ENCODE peak calls at places on chromosome 22, in four cellular contexts. X is pancreas, C is PC-3, S is heart left ventricle. Y is an unnamed sample.

GRCh38 chr22:18048041-18048440 is 23.7 kb upstream of the MICAL3 start:
- DNase-seq in C (no peak), S (no peak), X (no peak), Y (no peak)

GRCh38 chr22:20422965-20423635 is 14.5 kb downstream of the SCARF2 start:
- DNase-seq in X (peak), S (peak), C (no peak), Y (no peak)

GRCh38 chr22:22395230-22395629 is 113.3 kb downstream of the ZNF280B start:
- DNase-seq in C (no peak), S (no peak), X (no peak), Y (no peak)

GRCh38 chr22:50577697-50577986 is 585 bp downstream of the CPT1B start:
- DNase-seq in X (peak), C (no peak), S (no peak), Y (no peak)

GRCh38 chr22:42388130-42388797 is 43.9 kb downstream of the NFAM1 start:
- DNase-seq in C (peak), X (peak), S (no peak), Y (no peak)

GRCh38 chr22:27809226-27809625 is 7.7 kb upstream of the MN1 start:
- DNase-seq in S (no peak), C (no peak), X (no peak), Y (no peak)

GRCh38 chr22:17570851-17571631 is 7.7 kb downstream of the SLC25A18 start:
- DNase-seq in C (no peak), X (no peak), S (peak), Y (no peak)

GRCh38 chr22:27997538-27997937 is 78.5 kb upstream of the PITPNB start:
- DNase-seq in X (no peak), C (no peak), S (no peak), Y (no peak)

GRCh38 chr22:28869736-28870135 is 13.6 kb upstream of the ZNRF3 start:
- DNase-seq in X (no peak), S (no peak), C (no peak), Y (no peak)

GRCh38 chr22:30246962-30247376 is 410 bp upstream of the LIF start:
- DNase-seq in C (no peak), X (peak), S (no peak), Y (no peak)

GRCh38 chr22:17802822-17803221 is 28.6 kb upstream of the BID start:
- DNase-seq in C (no peak), S (no peak), X (no peak), Y (no peak)

GRCh38 chr22:50046019-50046415 is 12.1 kb downstream of the TTLL8 start:
- DNase-seq in C (no peak), S (no peak), X (peak), Y (no peak)

GRCh38 chr22:50542416-50542927 is 3.2 kb upstream of the KLHDC7B start:
- DNase-seq in X (no peak), C (no peak), S (no peak), Y (no peak)

GRCh38 chr22:36546092-36546804 is 17.3 kb upstream of the EIF3D start:
- DNase-seq in X (no peak), C (peak), S (peak), Y (no peak)

GRCh38 chr22:40922484-40923303 is 28.5 kb upstream of the RBX1 start:
- DNase-seq in S (no peak), X (no peak), C (peak), Y (no peak)

GRCh38 chr22:31451709-31452571 is 37.7 kb downstream of the EIF4ENIF1 start:
- DNase-seq in X (no peak), S (no peak), C (peak), Y (no peak)

GRCh38 chr22:39308614-39309363 is 10.6 kb downstream of the RPL3 start:
- DNase-seq in S (no peak), X (peak), C (peak), Y (no peak)

GRCh38 chr22:17565986-17566687 is 2.8 kb downstream of the SLC25A18 start:
- DNase-seq in X (no peak), C (no peak), S (no peak), Y (no peak)

GRCh38 chr22:42308887-42309468 is 38.5 kb upstream of the TCF20 start:
- DNase-seq in S (no peak), C (no peak), X (no peak), Y (no peak)

GRCh38 chr22:36745301-36745995 is 30.5 kb downstream of the IFT27 start:
- DNase-seq in X (no peak), S (no peak), C (no peak), Y (no peak)

GRCh38 chr22:31045900-31046587 is 35.1 kb upstream of the SMTN start:
- DNase-seq in S (no peak), X (no peak), C (no peak), Y (no peak)

GRCh38 chr22:48795664-48796063 is 1032.0 kb downstream of the BRD1 start:
- DNase-seq in C (no peak), S (no peak), X (no peak), Y (no peak)

GRCh38 chr22:20545681-20546521 is 38.5 kb downstream of the MED15 start:
- DNase-seq in S (no peak), X (no peak), C (no peak), Y (no peak)

GRCh38 chr22:17785185-17786184 is 11.2 kb upstream of the BID start:
- DNase-seq in S (peak), X (peak), C (peak), Y (peak)

GRCh38 chr22:31652911-31653684 is 8.9 kb downstream of the PISD start:
- DNase-seq in S (no peak), C (peak), X (no peak), Y (no peak)

GRCh38 chr22:29647954-29648737 is 44.7 kb downstream of the NF2 start:
- DNase-seq in S (no peak), C (no peak), X (no peak), Y (no peak)

GRCh38 chr22:29689872-29690213 is 30.0 kb upstream of the CABP7 start:
- DNase-seq in C (peak), S (peak), X (peak), Y (no peak)

GRCh38 chr22:29309332-29310064 is 3.0 kb downstream of the GAS2L1 start:
- DNase-seq in S (peak), X (peak), C (peak), Y (no peak)

GRCh38 chr22:39463931-39464390 is 7.1 kb downstream of the MGAT3 start:
- DNase-seq in S (peak), X (no peak), C (no peak), Y (no peak)

GRCh38 chr22:28978158-28978557 is 83.5 kb downstream of the C22orf31 start:
- DNase-seq in C (peak), S (no peak), X (no peak), Y (no peak)

GRCh38 chr22:40728731-40729189 is 49.5 kb downstream of the MCHR1 start:
- DNase-seq in S (no peak), C (no peak), X (no peak), Y (no peak)

GRCh38 chr22:30314918-30315317 is 11.8 kb downstream of the TBC1D10A start:
- DNase-seq in X (no peak), C (no peak), S (no peak), Y (no peak)

GRCh38 chr22:50613291-50613981 is 12.8 kb downstream of the MAPK8IP2 start:
- DNase-seq in C (peak), X (peak), S (no peak), Y (no peak)

GRCh38 chr22:29095459-29095858 is 22.6 kb downstream of the KREMEN1 start:
- DNase-seq in S (no peak), C (no peak), X (no peak), Y (no peak)

GRCh38 chr22:27961680-27962079 is 42.6 kb upstream of the PITPNB start:
- DNase-seq in X (no peak), C (no peak), S (no peak), Y (no peak)

GRCh38 chr22:50468626-50469025 is 6.2 kb downstream of the SBF1 start:
- DNase-seq in C (no peak), X (peak), S (no peak), Y (no peak)

GRCh38 chr22:48939441-48940265 is 888.0 kb downstream of the BRD1 start:
- DNase-seq in S (no peak), X (no peak), C (no peak), Y (no peak)

GRCh38 chr22:33807465-33807864 is 112.8 kb downstream of the LARGE1 start:
- DNase-seq in C (no peak), S (no peak), X (no peak), Y (no peak)

GRCh38 chr22:35367331-35367886 is 13.5 kb upstream of the HMOX1 start:
- DNase-seq in X (no peak), S (no peak), C (no peak), Y (peak)
- TF ChIP-seq CTCF in X (no peak), S (no peak), C (no peak), Y (no peak)

GRCh38 chr22:44369241-44369652 is 56.5 kb upstream of the SHISAL1 start:
- DNase-seq in X (peak), S (no peak), C (no peak), Y (no peak)
- TF ChIP-seq CTCF in X (no peak), S (no peak), C (peak), Y (no peak)

GRCh38 chr22:38097557-38098409 is 12.7 kb downstream of the BAIAP2L2 start:
- DNase-seq in C (no peak), S (no peak), X (peak), Y (no peak)
- TF ChIP-seq CTCF in C (no peak), S (peak), X (no peak), Y (no peak)

GRCh38 chr22:23534201-23534850 is 45.8 kb downstream of the IGLL1 start:
- DNase-seq in X (no peak), S (no peak), C (no peak), Y (peak)

GRCh38 chr22:23532756-23533155 is 47.3 kb downstream of the IGLL1 start:
- DNase-seq in C (no peak), X (peak), S (no peak), Y (no peak)

GRCh38 chr22:23531966-23532735 is 47.9 kb downstream of the IGLL1 start:
- DNase-seq in X (peak), S (no peak), C (no peak), Y (no peak)

GRCh38 chr22:23533771-23534191 is 46.3 kb downstream of the IGLL1 start:
- DNase-seq in S (no peak), X (peak), C (no peak), Y (peak)

DNA sequence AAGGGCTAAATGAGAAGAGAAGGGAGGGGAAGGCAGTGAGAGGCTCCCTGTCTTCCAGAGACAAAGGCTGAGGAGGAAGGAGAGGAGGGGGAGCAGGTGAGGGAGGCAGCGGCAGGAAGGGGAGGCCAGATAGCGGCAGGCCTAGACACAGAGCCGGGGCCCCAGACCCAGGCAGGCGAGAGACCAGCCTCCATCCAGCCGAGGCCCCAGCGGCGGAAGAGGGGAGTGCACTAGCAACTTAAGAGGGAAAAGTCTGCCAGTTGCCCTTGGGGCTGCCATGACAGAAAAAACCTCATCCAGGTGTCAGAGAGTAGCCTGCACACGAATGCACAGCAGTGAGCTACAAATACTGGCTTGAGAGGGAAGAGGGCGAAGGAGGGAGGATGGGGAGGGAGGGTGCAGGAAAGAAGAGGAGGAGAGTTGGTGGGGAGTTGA is 46.7 kb downstream of the IGLL1 start:
- DNase-seq in S (no peak), X (peak), C (no peak), Y (no peak)
- TF ChIP-seq CTCF in S (peak), X (no peak), C (no peak), Y (no peak)

DNA sequence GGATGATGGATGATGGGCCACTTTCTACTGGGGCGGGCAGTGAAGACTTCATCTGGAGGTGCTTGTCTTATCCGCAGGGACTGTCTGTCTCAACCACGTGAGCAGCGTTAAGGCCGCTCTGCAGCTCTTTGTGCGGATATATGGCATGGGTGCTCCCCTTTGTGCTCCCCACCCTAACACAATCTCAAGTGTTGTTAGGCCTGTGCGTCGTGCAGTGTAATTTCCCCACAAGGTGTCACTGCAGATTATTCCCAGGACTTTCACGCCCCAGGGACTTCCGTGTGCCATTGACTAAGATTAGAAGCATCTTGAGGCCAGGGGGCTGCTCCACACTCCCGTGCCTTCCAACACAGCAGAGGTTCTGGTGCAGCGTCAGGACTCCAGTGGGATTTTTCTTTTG is 65.3 kb downstream of the TBC1D22A start:
- DNase-seq in X (no peak), S (no peak), C (no peak), Y (no peak)
- TF ChIP-seq CTCF in X (no peak), S (no peak), C (no peak), Y (no peak)